ENCODE peak calls at places on chromosomes 11 and 22, in six cellular contexts. G is adrenal gland, M is hepatocyte, T is DND-41, J is fibroblast of villous mesenchyme, S is AG10803. B is an unnamed sample.

GRCh38 chr11:47924184-47924671 is 56.1 kb upstream of the PTPRJ start:
- DNase-seq in G (peak; percentile 88), M (peak; percentile 44), T (no peak), J (peak; percentile 81), S (peak; percentile 78), B (no peak)

GRCh38 chr22:26047920-26048319 is 121.3 kb upstream of the SEZ6L start:
- DNase-seq in G (no peak), M (no peak), T (no peak), J (no peak), S (no peak), B (no peak)

GRCh38 chr11:15665368-15665871 is 550.7 kb downstream of the INSC start:
- DNase-seq in G (peak; percentile 70), M (peak; percentile 57), T (no peak), J (peak; percentile 98), S (peak; percentile 36), B (no peak)

GRCh38 chr22:30940655-30941362 is 27.8 kb downstream of the MORC2 start:
- DNase-seq in G (no peak), M (no peak), T (no peak), J (no peak), S (no peak), B (no peak)

GRCh38 chr11:113542420-113542819 is 67.2 kb upstream of the DRD2 start:
- DNase-seq in G (no peak), M (no peak), T (no peak), J (no peak), S (no peak), B (no peak)

GRCh38 chr22:45212992-45213751 is 27.5 kb downstream of the KIAA0930 start:
- DNase-seq in G (peak; percentile 78), M (no peak), T (no peak), J (peak; percentile 80), S (peak; percentile 58), B (no peak)

GRCh38 chr11:110069158-110069737 is 23.9 kb upstream of the ZC3H12C start:
- DNase-seq in G (peak; percentile 52), M (peak; percentile 24), T (no peak), J (peak; percentile 51), S (peak; percentile 66), B (peak; percentile 37)

GRCh38 chr11:134425413-134425812 is 13.4 kb upstream of the B3GAT1 start:
- DNase-seq in G (no peak), M (no peak), T (no peak), J (no peak), S (no peak), B (no peak)

GRCh38 chr11:40686765-40687164 is 772.7 kb downstream of the LRRC4C start:
- DNase-seq in G (no peak), M (no peak), T (no peak), J (no peak), S (no peak), B (peak; percentile 4)

GRCh38 chr11:19793356-19793755 is 80.7 kb downstream of the NAV2 start:
- DNase-seq in G (no peak), M (no peak), T (no peak), J (no peak), S (no peak), B (no peak)

GRCh38 chr11:44633641-44634040 is 68.2 kb downstream of the CD82 start:
- DNase-seq in G (peak; percentile 19), M (peak; percentile 7), T (peak; percentile 1), J (no peak), S (no peak), B (no peak)
- TF ChIP-seq CTCF in G (peak; percentile 31), M (peak; percentile 33), T (peak; percentile 36), J (peak; percentile 40), S (peak; percentile 42), B (no peak)

GRCh38 chr11:128506999-128507591 is 80.3 kb downstream of the ETS1 start:
- DNase-seq in G (peak; percentile 84), M (peak; percentile 87), T (no peak), J (peak; percentile 98), S (peak; percentile 98), B (no peak)
- H3K4me3 ChIP-seq in G (no peak overlapping the region), M (no peak overlapping the region), T (no peak overlapping the region), J (peak overlapping the region; percentile 27), S (peak overlapping the region; percentile 9), B (no peak overlapping the region)

DNA sequence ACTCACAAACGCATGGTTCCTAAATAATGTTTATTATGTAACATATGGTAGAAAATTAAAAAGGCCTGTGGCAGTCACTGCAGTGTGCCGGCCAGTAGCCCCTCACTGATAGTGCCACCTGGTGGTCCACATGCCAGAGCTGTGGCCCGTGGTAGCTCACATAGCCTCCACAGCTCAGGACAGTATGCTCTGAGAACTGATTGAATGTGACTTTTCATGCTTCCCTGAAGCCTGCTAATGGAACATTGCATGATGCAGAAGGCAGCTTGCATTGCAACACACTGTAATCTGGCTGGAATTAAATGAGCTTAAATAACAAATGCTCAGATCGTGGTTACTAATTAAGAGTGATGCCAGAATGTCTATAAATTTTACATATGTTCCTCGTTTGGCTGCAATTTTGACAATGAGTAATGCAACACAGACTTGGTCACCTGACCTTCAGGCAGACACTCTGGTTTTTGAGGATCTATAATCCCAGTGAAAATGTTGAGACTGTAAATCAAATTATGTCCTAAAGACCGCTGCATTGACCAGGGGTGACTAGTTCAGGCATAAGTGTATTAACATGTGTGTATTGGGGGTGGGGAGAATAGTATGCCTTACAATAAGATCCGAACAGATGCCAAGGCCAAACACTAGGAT is 566.4 kb downstream of the METTL15 start:
- DNase-seq in G (no peak), M (peak; percentile 30), T (no peak), J (peak; percentile 97), S (peak; percentile 97), B (peak; percentile 14)
- TF ChIP-seq CTCF in G (no peak), M (peak; percentile 42), T (peak; percentile 49), J (peak; percentile 56), S (peak; percentile 59), B (peak; percentile 35)

GRCh38 chr11:63573881-63574855 is 11.0 kb upstream of the PLAAT2 start:
- DNase-seq in G (peak; percentile 51), M (peak; percentile 87), T (peak; percentile 82), J (peak; percentile 95), S (peak; percentile 55), B (peak; percentile 80)

GRCh38 chr11:63572026-63572688 is 9.0 kb upstream of the PLAAT2 start:
- DNase-seq in G (no peak), M (no peak), T (no peak), J (no peak), S (no peak), B (peak; percentile 80)

GRCh38 chr11:63569570-63569969 is 6.4 kb upstream of the PLAAT2 start:
- DNase-seq in G (no peak), M (no peak), T (no peak), J (no peak), S (no peak), B (no peak)

GRCh38 chr11:63574856-63575602 is 11.8 kb upstream of the PLAAT2 start:
- DNase-seq in G (peak; percentile 23), M (peak; percentile 61), T (no peak), J (peak; percentile 66), S (peak; percentile 10), B (no peak)
- H3K4me3 ChIP-seq in G (no peak overlapping the region), M (no peak overlapping the region), T (no peak overlapping the region), J (peak overlapping the region; percentile 41), S (peak overlapping the region; percentile 42), B (peak overlapping the region; percentile 45)

B was measured in GM12865.